ENCODE peak calls at places on chromosome 14, in six cellular contexts. E, U, O, P, C and Z are unnamed samples.

GRCh38 chr14:99259327-99259726 is 12.7 kb downstream of the BCL11B start:
- DNase-seq in E (no peak), U (no peak), O (no peak), P (no peak), C (no peak), Z (no peak)

GRCh38 chr14:49106721-49107689 is 479.2 kb downstream of the RPS29 start:
- DNase-seq in E (no peak), U (peak; percentile 47), O (no peak), P (no peak), C (no peak), Z (no peak)

GRCh38 chr14:37779480-37779879 is 184.1 kb downstream of the TTC6 start:
- DNase-seq in E (no peak), U (no peak), O (no peak), P (no peak), C (no peak), Z (no peak)

GRCh38 chr14:22314183-22314820 is 274.7 kb downstream of the DAD1 start:
- DNase-seq in E (no peak), U (peak; percentile 62), O (peak; percentile 23), P (no peak), C (no peak), Z (peak; percentile 34)

GRCh38 chr14:64293976-64294671 is at the start of gene ESR2:
- DNase-seq in E (peak; percentile 28), U (peak; percentile 36), O (no peak), P (peak; percentile 66), C (peak; percentile 0), Z (no peak)

GRCh38 chr14:93965968-93966474 is 10.3 kb downstream of the ASB2 start:
- DNase-seq in E (no peak), U (no peak), O (no peak), P (no peak), C (no peak), Z (no peak)

GRCh38 chr14:80634106-80634758 is 307.3 kb downstream of the CEP128 start:
- DNase-seq in E (no peak), U (no peak), O (no peak), P (no peak), C (no peak), Z (no peak)

GRCh38 chr14:77098470-77099353 is 654 bp downstream of the CIPC start:
- DNase-seq in E (peak; percentile 23), U (no peak), O (no peak), P (peak; percentile 32), C (no peak), Z (no peak)

GRCh38 chr14:20754308-20754707 is 8.6 kb downstream of the EDDM3A start:
- DNase-seq in E (no peak), U (no peak), O (no peak), P (no peak), C (no peak), Z (no peak)

GRCh38 chr14:44352212-44352611 is 154.9 kb downstream of the FSCB start:
- DNase-seq in E (no peak), U (no peak), O (no peak), P (no peak), C (no peak), Z (no peak)

GRCh38 chr14:96072746-96073145 is 33.6 kb downstream of the C14orf132 start:
- DNase-seq in E (no peak), U (no peak), O (no peak), P (no peak), C (no peak), Z (no peak)